ENCODE peak calls at places on chromosomes 11 and 22, in five cellular contexts. R is fibroblast of gingiva; F is stimulated activated CD8-positive, alpha-beta memory T cell treated with anti-CD3 and anti-CD28 coated beads, Interleukin-7, amount 100 ng/mL, for 48 hours; N is HFFc6; K is stimulated activated naive B cell treated with anti-CD40 and anti-IgM and Interleukin-4, amounts not matched to agents 10 μg/mL and 1 μg/mL and 100 μg/mL, for 72 hours. G is an unnamed sample.
A peak's percentile ranks its signal among the peaks of the same experiment; 100 is the strongest.

GRCh38 chr11:123461164-123461563 is 31.1 kb downstream of the GRAMD1B start:
- DNase-seq in R (peak; percentile 23), N (no peak), K (no peak), F (no peak), G (no peak)

GRCh38 chr11:31106963-31107576 is 262.5 kb downstream of the DCDC1 start:
- DNase-seq in K (no peak), R (no peak), F (no peak), N (no peak), G (peak; percentile 48)

GRCh38 chr11:1401656-1402221 is 12.0 kb downstream of the BRSK2 start:
- DNase-seq in R (peak; percentile 6), N (peak; percentile 20), K (no peak), F (no peak), G (peak; percentile 90)

GRCh38 chr11:12840871-12841516 is 166.8 kb downstream of the TEAD1 start:
- DNase-seq in K (no peak), N (peak; percentile 48), R (no peak), F (no peak), G (no peak)

GRCh38 chr11:68929135-68929534 is 25.4 kb downstream of the IGHMBP2 start:
- DNase-seq in N (no peak), F (no peak), K (no peak), R (no peak), G (no peak)

GRCh38 chr22:19871023-19871844 is 16.6 kb upstream of the GNB1L start:
- DNase-seq in R (no peak), F (no peak), K (no peak), N (no peak), G (no peak)

GRCh38 chr11:58905716-58906547 is 33.4 kb upstream of the GLYATL1 start:
- DNase-seq in N (peak; percentile 90), F (no peak), R (peak; percentile 60), K (no peak), G (peak; percentile 96)

GRCh38 chr22:40399661-40400060 is 29.3 kb downstream of the SGSM3 start:
- DNase-seq in N (no peak), K (no peak), F (no peak), R (no peak), G (no peak)

GRCh38 chr22:46969961-46970360 is 207.5 kb downstream of the TBC1D22A start:
- DNase-seq in N (no peak), R (no peak), K (no peak), F (no peak), G (no peak)

GRCh38 chr11:8964324-8965320 is at the start of gene TMEM9B:
- DNase-seq in K (peak; percentile 91), F (peak; percentile 80), N (peak; percentile 82), R (peak; percentile 87), G (peak; percentile 96)

GRCh38 chr22:31871475-31871874 is 72.9 kb upstream of the YWHAH start:
- DNase-seq in K (no peak), R (no peak), F (no peak), N (no peak), G (no peak)

GRCh38 chr11:23680488-23681230 is 816.2 kb upstream of the LUZP2 start:
- DNase-seq in N (no peak), F (no peak), K (no peak), R (no peak), G (no peak)

GRCh38 chr22:23888615-23889401 is 5.4 kb upstream of the MIF start:
- DNase-seq in N (peak; percentile 10), K (no peak), R (peak; percentile 32), F (no peak), G (peak; percentile 49)

GRCh38 chr11:89119426-89119825 is 53.6 kb upstream of the GRM5 start:
- DNase-seq in R (no peak), K (no peak), F (no peak), N (no peak), G (no peak)

GRCh38 chr11:123393312-123393927 is 36.6 kb upstream of the GRAMD1B start:
- DNase-seq in K (no peak), F (no peak), N (no peak), R (no peak), G (no peak)